ENCODE peak calls at places on chromosome 1, in five cellular contexts. One of them, this sample, is unnamed.

GRCh38 chr1:220682901-220683576 is 7.1 kb upstream of the C1orf115 start:
- DNase-seq in brain microvascular endothelial cell: no peak
- DNase-seq in neural progenitor cell: no peak
- DNase-seq in WTC11: no peak
- DNase-seq in GM13976: no peak
- DNase-seq in this sample: no peak

GRCh38 chr1:9247894-9248293 is 13.3 kb downstream of the H6PD start:
- DNase-seq in brain microvascular endothelial cell: no peak
- DNase-seq in neural progenitor cell: no peak
- DNase-seq in WTC11: no peak
- DNase-seq in GM13976: no peak
- DNase-seq in this sample: no peak

GRCh38 chr1:231690072-231690471 is 63.5 kb downstream of the DISC1 start:
- DNase-seq in brain microvascular endothelial cell: no peak
- DNase-seq in neural progenitor cell: peak; percentile 4
- DNase-seq in WTC11: no peak
- DNase-seq in GM13976: no peak
- DNase-seq in this sample: no peak

GRCh38 chr1:107139833-107140702 is 771 bp upstream of the NTNG1 start:
- DNase-seq in brain microvascular endothelial cell: peak; percentile 19
- DNase-seq in neural progenitor cell: peak; percentile 69
- DNase-seq in WTC11: peak; percentile 74
- DNase-seq in GM13976: peak; percentile 60
- DNase-seq in this sample: peak; percentile 41

GRCh38 chr1:115288799-115289198 is 49.2 kb downstream of the NGF start:
- DNase-seq in brain microvascular endothelial cell: no peak
- DNase-seq in neural progenitor cell: peak; percentile 15
- DNase-seq in WTC11: no peak
- DNase-seq in GM13976: no peak
- DNase-seq in this sample: no peak

GRCh38 chr1:168172250-168172915 is 6.4 kb upstream of the TIPRL start:
- DNase-seq in brain microvascular endothelial cell: no peak
- DNase-seq in neural progenitor cell: no peak
- DNase-seq in WTC11: no peak
- DNase-seq in GM13976: no peak
- DNase-seq in this sample: no peak

GRCh38 chr1:200905411-200906052 is 10.8 kb downstream of the INAVA start:
- DNase-seq in brain microvascular endothelial cell: peak; percentile 9
- DNase-seq in neural progenitor cell: no peak
- DNase-seq in WTC11: no peak
- DNase-seq in GM13976: peak; percentile 43
- DNase-seq in this sample: no peak

GRCh38 chr1:34759472-34760357 is at the start of gene GJB4:
- DNase-seq in brain microvascular endothelial cell: no peak
- DNase-seq in neural progenitor cell: no peak
- DNase-seq in WTC11: no peak
- DNase-seq in GM13976: no peak
- DNase-seq in this sample: no peak

GRCh38 chr1:228706305-228706704 is 29.0 kb upstream of the RHOU start:
- DNase-seq in brain microvascular endothelial cell: no peak
- DNase-seq in neural progenitor cell: no peak
- DNase-seq in WTC11: no peak
- DNase-seq in GM13976: no peak
- DNase-seq in this sample: no peak

GRCh38 chr1:241229216-241229615 is 127.8 kb downstream of the RGS7 start:
- DNase-seq in brain microvascular endothelial cell: no peak
- DNase-seq in neural progenitor cell: no peak
- DNase-seq in WTC11: no peak
- DNase-seq in GM13976: no peak
- DNase-seq in this sample: no peak

GRCh38 chr1:20405051-20405754 is 80.8 kb downstream of the CAMK2N1 start:
- DNase-seq in brain microvascular endothelial cell: no peak
- DNase-seq in neural progenitor cell: no peak
- DNase-seq in WTC11: no peak
- DNase-seq in GM13976: no peak
- DNase-seq in this sample: no peak

GRCh38 chr1:202162049-202162417 is 1.6 kb upstream of the PTPN7 start:
- DNase-seq in brain microvascular endothelial cell: no peak
- DNase-seq in neural progenitor cell: no peak
- DNase-seq in WTC11: no peak
- DNase-seq in GM13976: peak; percentile 76
- DNase-seq in this sample: peak; percentile 71

GRCh38 chr1:19648689-19649088 is 4.6 kb downstream of the NBL1 start:
- DNase-seq in brain microvascular endothelial cell: no peak
- DNase-seq in neural progenitor cell: peak; percentile 64
- DNase-seq in WTC11: peak; percentile 84
- DNase-seq in GM13976: no peak
- DNase-seq in this sample: no peak

GRCh38 chr1:37995773-37996379 is 6.1 kb upstream of the SF3A3 start:
- DNase-seq in brain microvascular endothelial cell: peak; percentile 67
- DNase-seq in neural progenitor cell: peak; percentile 72
- DNase-seq in WTC11: peak; percentile 85
- DNase-seq in GM13976: no peak
- DNase-seq in this sample: no peak

GRCh38 chr1:200558866-200559459 is 61.6 kb downstream of the KIF14 start:
- DNase-seq in brain microvascular endothelial cell: peak; percentile 61
- DNase-seq in neural progenitor cell: peak; percentile 23
- DNase-seq in WTC11: no peak
- DNase-seq in GM13976: peak; percentile 49
- DNase-seq in this sample: peak; percentile 46

GRCh38 chr1:226062558-226063361 is at the start of gene H3-3A:
- DNase-seq in brain microvascular endothelial cell: peak; percentile 94
- DNase-seq in neural progenitor cell: peak; percentile 98
- DNase-seq in WTC11: peak; percentile 98
- DNase-seq in GM13976: peak; percentile 97
- DNase-seq in this sample: peak; percentile 97

GRCh38 chr1:119516680-119517079 is 9.7 kb downstream of the HSD3B1 start:
- DNase-seq in brain microvascular endothelial cell: no peak
- DNase-seq in neural progenitor cell: no peak
- DNase-seq in WTC11: peak; percentile 61
- DNase-seq in GM13976: no peak
- DNase-seq in this sample: no peak

GRCh38 chr1:67013573-67013972 is 40.4 kb downstream of the SLC35D1 start:
- DNase-seq in brain microvascular endothelial cell: no peak
- DNase-seq in neural progenitor cell: no peak
- DNase-seq in WTC11: no peak
- DNase-seq in GM13976: no peak
- DNase-seq in this sample: no peak

GRCh38 chr1:15326691-15327530 is 79.9 kb downstream of the FHAD1 start:
- DNase-seq in brain microvascular endothelial cell: no peak
- DNase-seq in neural progenitor cell: peak; percentile 89
- DNase-seq in WTC11: no peak
- DNase-seq in GM13976: no peak
- DNase-seq in this sample: no peak

GRCh38 chr1:182196897-182197546 is 135.5 kb upstream of the ZNF648 start:
- DNase-seq in brain microvascular endothelial cell: no peak
- DNase-seq in neural progenitor cell: no peak
- DNase-seq in WTC11: no peak
- DNase-seq in GM13976: no peak
- DNase-seq in this sample: no peak

GRCh38 chr1:182197555-182197954 is 136.0 kb upstream of the ZNF648 start:
- DNase-seq in brain microvascular endothelial cell: no peak
- DNase-seq in neural progenitor cell: no peak
- DNase-seq in WTC11: no peak
- DNase-seq in GM13976: no peak
- DNase-seq in this sample: no peak

GRCh38 chr1:182200025-182200814 is 138.7 kb upstream of the ZNF648 start:
- DNase-seq in brain microvascular endothelial cell: no peak
- DNase-seq in neural progenitor cell: no peak
- DNase-seq in WTC11: no peak
- DNase-seq in GM13976: no peak
- DNase-seq in this sample: no peak

GRCh38 chr1:182195733-182196132 is 134.2 kb upstream of the ZNF648 start:
- DNase-seq in brain microvascular endothelial cell: no peak
- DNase-seq in neural progenitor cell: no peak
- DNase-seq in WTC11: no peak
- DNase-seq in GM13976: no peak
- DNase-seq in this sample: no peak

DNA sequence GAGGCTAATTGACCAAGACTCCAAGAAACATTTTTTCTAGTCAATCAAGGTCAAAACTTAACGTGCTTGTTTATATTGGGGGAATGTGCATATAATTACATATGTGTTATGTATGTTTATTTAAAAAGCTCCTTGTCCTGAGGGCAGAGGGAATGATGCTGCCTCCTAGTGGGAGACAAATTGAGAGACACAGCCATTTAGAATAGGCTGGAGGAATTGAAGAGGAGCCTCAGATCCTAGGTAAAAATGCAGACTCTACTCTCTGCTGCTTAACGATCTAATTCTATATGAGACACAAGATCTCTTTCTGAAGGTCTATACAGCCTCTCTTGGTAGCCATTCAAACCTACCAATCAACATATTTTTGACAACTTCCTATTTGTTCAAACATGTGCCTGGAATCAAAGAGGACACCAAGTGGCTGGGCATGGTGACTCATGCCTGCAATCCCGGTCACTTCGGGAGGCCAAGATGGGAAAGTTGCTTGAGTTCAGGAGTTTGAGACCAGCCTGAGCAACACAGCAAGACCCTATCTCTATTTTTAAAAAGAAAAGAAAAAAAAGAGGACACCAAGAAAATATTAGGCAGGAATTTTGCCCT is 136.6 kb upstream of the ZNF648 start:
- DNase-seq in brain microvascular endothelial cell: no peak
- DNase-seq in neural progenitor cell: no peak
- DNase-seq in WTC11: no peak
- DNase-seq in GM13976: peak; percentile 20
- DNase-seq in this sample: peak; percentile 17
- TF ChIP-seq CTCF in brain microvascular endothelial cell: peak; percentile 29
- TF ChIP-seq CTCF in neural progenitor cell: peak; percentile 50
- TF ChIP-seq CTCF in WTC11: peak; percentile 27
- TF ChIP-seq CTCF in GM13976: peak; percentile 49
- TF ChIP-seq CTCF in this sample: peak; percentile 34

GRCh38 chr1:29487291-29487690 is 251.0 kb downstream of the PTPRU start:
- DNase-seq in brain microvascular endothelial cell: no peak
- DNase-seq in neural progenitor cell: no peak
- DNase-seq in WTC11: no peak
- DNase-seq in GM13976: no peak
- DNase-seq in this sample: no peak

GRCh38 chr1:29488794-29489309 is 252.5 kb downstream of the PTPRU start:
- DNase-seq in brain microvascular endothelial cell: no peak
- DNase-seq in neural progenitor cell: no peak
- DNase-seq in WTC11: no peak
- DNase-seq in GM13976: no peak
- DNase-seq in this sample: no peak

GRCh38 chr1:29489471-29489870 is 253.1 kb downstream of the PTPRU start:
- DNase-seq in brain microvascular endothelial cell: no peak
- DNase-seq in neural progenitor cell: no peak
- DNase-seq in WTC11: no peak
- DNase-seq in GM13976: no peak
- DNase-seq in this sample: no peak

GRCh38 chr1:29488086-29488793 is 251.9 kb downstream of the PTPRU start:
- DNase-seq in brain microvascular endothelial cell: no peak
- DNase-seq in neural progenitor cell: no peak
- DNase-seq in WTC11: no peak
- DNase-seq in GM13976: no peak
- DNase-seq in this sample: no peak

GRCh38 chr1:29490204-29490934 is 254.0 kb downstream of the PTPRU start:
- DNase-seq in brain microvascular endothelial cell: no peak
- DNase-seq in neural progenitor cell: no peak
- DNase-seq in WTC11: no peak
- DNase-seq in GM13976: no peak
- DNase-seq in this sample: no peak
- TF ChIP-seq CTCF in brain microvascular endothelial cell: no peak
- TF ChIP-seq CTCF in neural progenitor cell: peak; percentile 38
- TF ChIP-seq CTCF in WTC11: no peak
- TF ChIP-seq CTCF in GM13976: no peak
- TF ChIP-seq CTCF in this sample: no peak

GRCh38 chr1:159959451-159959850 is 5.4 kb upstream of the SLAMF9 start:
- DNase-seq in brain microvascular endothelial cell: no peak
- DNase-seq in neural progenitor cell: no peak
- DNase-seq in WTC11: no peak
- DNase-seq in GM13976: no peak
- DNase-seq in this sample: no peak

GRCh38 chr1:159955456-159955855 is 1.4 kb upstream of the SLAMF9 start:
- DNase-seq in brain microvascular endothelial cell: no peak
- DNase-seq in neural progenitor cell: no peak
- DNase-seq in WTC11: no peak
- DNase-seq in GM13976: no peak
- DNase-seq in this sample: no peak

GRCh38 chr1:159960721-159961381 is 6.8 kb upstream of the SLAMF9 start:
- DNase-seq in brain microvascular endothelial cell: peak; percentile 7
- DNase-seq in neural progenitor cell: no peak
- DNase-seq in WTC11: no peak
- DNase-seq in GM13976: no peak
- DNase-seq in this sample: no peak

GRCh38 chr1:159958721-159959380 is 4.8 kb upstream of the SLAMF9 start:
- DNase-seq in brain microvascular endothelial cell: no peak
- DNase-seq in neural progenitor cell: no peak
- DNase-seq in WTC11: no peak
- DNase-seq in GM13976: no peak
- DNase-seq in this sample: no peak

GRCh38 chr1:159957824-159958268 is 3.8 kb upstream of the SLAMF9 start:
- DNase-seq in brain microvascular endothelial cell: no peak
- DNase-seq in neural progenitor cell: no peak
- DNase-seq in WTC11: no peak
- DNase-seq in GM13976: no peak
- DNase-seq in this sample: no peak
- TF ChIP-seq CTCF in brain microvascular endothelial cell: no peak
- TF ChIP-seq CTCF in neural progenitor cell: no peak
- TF ChIP-seq CTCF in WTC11: no peak
- TF ChIP-seq CTCF in GM13976: no peak
- TF ChIP-seq CTCF in this sample: no peak

GRCh38 chr1:61081135-61081636 is 1.2 kb upstream of the NFIA start:
- DNase-seq in brain microvascular endothelial cell: no peak
- DNase-seq in neural progenitor cell: no peak
- DNase-seq in WTC11: no peak
- DNase-seq in GM13976: no peak
- DNase-seq in this sample: no peak

GRCh38 chr1:61080408-61081134 is 1.8 kb upstream of the NFIA start:
- DNase-seq in brain microvascular endothelial cell: no peak
- DNase-seq in neural progenitor cell: no peak
- DNase-seq in WTC11: no peak
- DNase-seq in GM13976: no peak
- DNase-seq in this sample: no peak

GRCh38 chr1:61078611-61079010 is 3.8 kb upstream of the NFIA start:
- DNase-seq in brain microvascular endothelial cell: no peak
- DNase-seq in neural progenitor cell: no peak
- DNase-seq in WTC11: no peak
- DNase-seq in GM13976: no peak
- DNase-seq in this sample: no peak

GRCh38 chr1:61079276-61079897 is 3.0 kb upstream of the NFIA start:
- DNase-seq in brain microvascular endothelial cell: no peak
- DNase-seq in neural progenitor cell: no peak
- DNase-seq in WTC11: no peak
- DNase-seq in GM13976: no peak
- DNase-seq in this sample: no peak

DNA sequence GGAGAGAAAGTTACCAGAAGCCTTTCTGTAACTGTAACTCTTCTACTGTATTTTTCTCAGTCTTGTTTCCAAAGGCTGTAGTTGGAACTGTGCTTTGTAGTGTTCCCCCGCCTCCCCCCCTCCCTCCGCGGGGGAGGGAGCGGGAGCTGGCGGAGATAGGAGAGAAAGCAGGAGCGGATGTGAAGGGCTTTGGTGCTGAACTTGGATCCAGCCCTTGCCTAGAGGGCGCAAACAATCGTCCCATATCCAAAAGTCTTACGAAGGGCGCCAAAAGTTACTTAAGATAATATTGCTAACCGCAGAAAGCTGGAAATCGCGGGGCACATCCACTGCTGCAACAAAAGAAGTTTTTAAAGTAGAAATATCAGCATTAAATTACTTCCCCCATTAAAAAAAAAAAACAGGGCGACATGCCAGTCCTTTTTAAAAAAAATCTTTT is 2.4 kb upstream of the NFIA start:
- DNase-seq in brain microvascular endothelial cell: peak; percentile 57
- DNase-seq in neural progenitor cell: peak; percentile 60
- DNase-seq in WTC11: peak; percentile 74
- DNase-seq in GM13976: no peak
- DNase-seq in this sample: no peak
- TF ChIP-seq CTCF in brain microvascular endothelial cell: peak; percentile 49
- TF ChIP-seq CTCF in neural progenitor cell: no peak
- TF ChIP-seq CTCF in WTC11: no peak
- TF ChIP-seq CTCF in GM13976: no peak
- TF ChIP-seq CTCF in this sample: no peak

This sample was measured in GM10248.